ENCODE peak calls at places on chromosomes 2 and 18, in seven cellular contexts. One of them, this sample, is unnamed.

GRCh38 chr2:44929680-44930273 is 11.7 kb upstream of the SIX3 start:
- DNase-seq in GM23338: peak; percentile 82
- DNase-seq in pancreas: no peak
- DNase-seq in H9: peak; percentile 77
- DNase-seq in OCI-LY7: no peak
- DNase-seq in hepatocyte: no peak
- DNase-seq in PC-3: no peak
- DNase-seq in this sample: no peak

GRCh38 chr18:26133652-26134051 is at the start of gene PSMA8:
- DNase-seq in GM23338: peak; percentile 78
- DNase-seq in pancreas: no peak
- DNase-seq in H9: peak; percentile 65
- DNase-seq in OCI-LY7: no peak
- DNase-seq in hepatocyte: peak; percentile 14
- DNase-seq in PC-3: no peak
- DNase-seq in this sample: no peak

GRCh38 chr2:141707486-141707885 is 423.3 kb downstream of the LRP1B start:
- DNase-seq in GM23338: no peak
- DNase-seq in pancreas: no peak
- DNase-seq in H9: no peak
- DNase-seq in OCI-LY7: no peak
- DNase-seq in hepatocyte: no peak
- DNase-seq in PC-3: no peak
- DNase-seq in this sample: no peak

GRCh38 chr2:205435970-205436369 is 246.3 kb upstream of the NRP2 start:
- DNase-seq in GM23338: no peak
- DNase-seq in pancreas: no peak
- DNase-seq in H9: no peak
- DNase-seq in OCI-LY7: no peak
- DNase-seq in hepatocyte: no peak
- DNase-seq in PC-3: peak; percentile 84
- DNase-seq in this sample: no peak

GRCh38 chr2:96118698-96119388 is 2.5 kb upstream of the ADRA2B start:
- DNase-seq in GM23338: no peak
- DNase-seq in pancreas: no peak
- DNase-seq in H9: no peak
- DNase-seq in OCI-LY7: no peak
- DNase-seq in hepatocyte: no peak
- DNase-seq in PC-3: no peak
- DNase-seq in this sample: no peak

GRCh38 chr2:118686364-118686763 is 161.1 kb downstream of the EN1 start:
- DNase-seq in GM23338: no peak
- DNase-seq in pancreas: no peak
- DNase-seq in H9: no peak
- DNase-seq in OCI-LY7: no peak
- DNase-seq in hepatocyte: no peak
- DNase-seq in PC-3: peak; percentile 62
- DNase-seq in this sample: no peak

GRCh38 chr2:10374362-10374943 is 71.7 kb downstream of the HPCAL1 start:
- DNase-seq in GM23338: peak; percentile 32
- DNase-seq in pancreas: no peak
- DNase-seq in H9: peak; percentile 50
- DNase-seq in OCI-LY7: no peak
- DNase-seq in hepatocyte: no peak
- DNase-seq in PC-3: no peak
- DNase-seq in this sample: no peak

GRCh38 chr2:68031546-68032160 is 31.2 kb downstream of the C1D start:
- DNase-seq in GM23338: peak; percentile 68
- DNase-seq in pancreas: no peak
- DNase-seq in H9: no peak
- DNase-seq in OCI-LY7: peak; percentile 70
- DNase-seq in hepatocyte: peak; percentile 63
- DNase-seq in PC-3: peak; percentile 85
- DNase-seq in this sample: no peak

GRCh38 chr2:6864938-6865345 is 765 bp downstream of the CMPK2 start:
- DNase-seq in GM23338: peak; percentile 21
- DNase-seq in pancreas: no peak
- DNase-seq in H9: peak; percentile 41
- DNase-seq in OCI-LY7: no peak
- DNase-seq in hepatocyte: no peak
- DNase-seq in PC-3: no peak
- DNase-seq in this sample: peak; percentile 41

GRCh38 chr2:6866982-6867381 is 1.3 kb upstream of the CMPK2 start:
- DNase-seq in GM23338: no peak
- DNase-seq in pancreas: no peak
- DNase-seq in H9: no peak
- DNase-seq in OCI-LY7: no peak
- DNase-seq in hepatocyte: no peak
- DNase-seq in PC-3: no peak
- DNase-seq in this sample: no peak

GRCh38 chr2:6864251-6864758 is 1.4 kb downstream of the CMPK2 start:
- DNase-seq in GM23338: no peak
- DNase-seq in pancreas: no peak
- DNase-seq in H9: no peak
- DNase-seq in OCI-LY7: no peak
- DNase-seq in hepatocyte: no peak
- DNase-seq in PC-3: no peak
- DNase-seq in this sample: no peak

GRCh38 chr2:6865346-6866238 is at the start of gene CMPK2:
- DNase-seq in GM23338: peak; percentile 84
- DNase-seq in pancreas: peak; percentile 73
- DNase-seq in H9: peak; percentile 61
- DNase-seq in OCI-LY7: peak; percentile 41
- DNase-seq in hepatocyte: peak; percentile 79
- DNase-seq in PC-3: peak; percentile 67
- DNase-seq in this sample: peak; percentile 88

GRCh38 chr2:6866239-6866745 is 585 bp upstream of the CMPK2 start:
- DNase-seq in GM23338: peak; percentile 50
- DNase-seq in pancreas: peak; percentile 25
- DNase-seq in H9: peak; percentile 48
- DNase-seq in OCI-LY7: peak; percentile 19
- DNase-seq in hepatocyte: peak; percentile 66
- DNase-seq in PC-3: peak; percentile 69
- DNase-seq in this sample: no peak
- H3K27ac ChIP-seq in GM23338: no peak overlapping the region
- H3K27ac ChIP-seq in pancreas: peak overlapping the region; percentile 88
- H3K27ac ChIP-seq in H9: no peak overlapping the region
- H3K27ac ChIP-seq in OCI-LY7: no peak overlapping the region
- H3K27ac ChIP-seq in hepatocyte: peak overlapping the region; percentile 72
- H3K27ac ChIP-seq in PC-3: peak overlapping the region; percentile 12
- H3K27ac ChIP-seq in this sample: peak overlapping the region; percentile 90

DNA sequence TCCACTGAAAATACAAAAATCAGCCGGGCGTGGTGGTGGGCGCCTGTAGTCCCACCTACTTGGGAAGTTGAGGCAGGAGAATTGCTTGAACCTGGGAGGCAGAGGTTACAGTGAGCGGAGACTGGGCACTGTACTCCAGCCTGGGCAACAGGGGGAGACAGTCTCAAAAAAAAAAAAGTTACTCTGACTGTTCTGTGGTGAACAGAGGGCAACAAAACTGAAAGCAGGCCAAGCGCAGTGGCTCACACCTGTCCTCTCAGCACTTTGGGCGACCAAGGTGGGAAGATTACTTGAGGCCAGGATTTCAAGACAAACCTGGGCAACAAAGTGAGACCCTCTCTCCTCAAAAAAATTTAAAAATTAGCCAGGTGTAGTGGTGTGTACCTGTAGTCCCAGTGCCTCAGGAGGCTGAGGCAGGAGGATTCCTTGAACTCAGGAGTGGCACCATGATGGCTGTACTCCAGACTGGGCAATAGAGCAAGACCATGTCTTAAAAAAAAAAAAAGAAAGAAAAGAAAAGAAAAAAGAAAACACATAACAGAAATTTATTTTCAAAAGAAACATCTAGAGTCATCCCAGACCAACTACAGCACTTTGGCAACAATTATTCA is 13.6 kb upstream of the RTN4 start:
- DNase-seq in GM23338: no peak
- DNase-seq in pancreas: no peak
- DNase-seq in H9: no peak
- DNase-seq in OCI-LY7: peak; percentile 22
- DNase-seq in hepatocyte: no peak
- DNase-seq in PC-3: no peak
- DNase-seq in this sample: no peak
- TF ChIP-seq CTCF in GM23338: peak; percentile 59
- TF ChIP-seq CTCF in pancreas: no peak
- TF ChIP-seq CTCF in H9: peak; percentile 56
- TF ChIP-seq CTCF in OCI-LY7: peak; percentile 44
- TF ChIP-seq CTCF in hepatocyte: no peak
- TF ChIP-seq CTCF in PC-3: no peak
- TF ChIP-seq CTCF in this sample: no peak

GRCh38 chr2:71559080-71559827 is 105.9 kb downstream of the DYSF start:
- DNase-seq in GM23338: no peak
- DNase-seq in pancreas: no peak
- DNase-seq in H9: no peak
- DNase-seq in OCI-LY7: no peak
- DNase-seq in hepatocyte: no peak
- DNase-seq in PC-3: no peak
- DNase-seq in this sample: no peak
- H3K27ac ChIP-seq in GM23338: no peak overlapping the region
- H3K27ac ChIP-seq in pancreas: peak overlapping the region; percentile 42
- H3K27ac ChIP-seq in H9: no peak overlapping the region
- H3K27ac ChIP-seq in OCI-LY7: no peak overlapping the region
- H3K27ac ChIP-seq in hepatocyte: no peak overlapping the region
- H3K27ac ChIP-seq in PC-3: no peak overlapping the region
- H3K27ac ChIP-seq in this sample: no peak overlapping the region

GRCh38 chr18:41763361-41763760 is 191.7 kb upstream of the PIK3C3 start:
- DNase-seq in GM23338: no peak
- DNase-seq in pancreas: no peak
- DNase-seq in H9: no peak
- DNase-seq in OCI-LY7: no peak
- DNase-seq in hepatocyte: no peak
- DNase-seq in PC-3: no peak
- DNase-seq in this sample: no peak

GRCh38 chr18:41771971-41772370 is 183.1 kb upstream of the PIK3C3 start:
- DNase-seq in GM23338: no peak
- DNase-seq in pancreas: no peak
- DNase-seq in H9: no peak
- DNase-seq in OCI-LY7: no peak
- DNase-seq in hepatocyte: no peak
- DNase-seq in PC-3: no peak
- DNase-seq in this sample: no peak

GRCh38 chr18:41767960-41768359 is 187.1 kb upstream of the PIK3C3 start:
- DNase-seq in GM23338: peak; percentile 29
- DNase-seq in pancreas: no peak
- DNase-seq in H9: no peak
- DNase-seq in OCI-LY7: no peak
- DNase-seq in hepatocyte: peak; percentile 60
- DNase-seq in PC-3: peak; percentile 25
- DNase-seq in this sample: no peak
- TF ChIP-seq CTCF in GM23338: peak; percentile 57
- TF ChIP-seq CTCF in pancreas: no peak
- TF ChIP-seq CTCF in H9: peak; percentile 42
- TF ChIP-seq CTCF in OCI-LY7: no peak
- TF ChIP-seq CTCF in hepatocyte: peak; percentile 46
- TF ChIP-seq CTCF in PC-3: peak; percentile 35
- TF ChIP-seq CTCF in this sample: no peak

GRCh38 chr18:22267225-22267624 is 97.8 kb downstream of the GATA6 start:
- DNase-seq in GM23338: no peak
- DNase-seq in pancreas: no peak
- DNase-seq in H9: no peak
- DNase-seq in OCI-LY7: no peak
- DNase-seq in hepatocyte: no peak
- DNase-seq in PC-3: no peak
- DNase-seq in this sample: no peak
- H3K27ac ChIP-seq in GM23338: no peak overlapping the region
- H3K27ac ChIP-seq in pancreas: no peak overlapping the region
- H3K27ac ChIP-seq in H9: no peak overlapping the region
- H3K27ac ChIP-seq in OCI-LY7: no peak overlapping the region
- H3K27ac ChIP-seq in hepatocyte: peak overlapping the region; percentile 79
- H3K27ac ChIP-seq in PC-3: no peak overlapping the region
- H3K27ac ChIP-seq in this sample: no peak overlapping the region

DNA sequence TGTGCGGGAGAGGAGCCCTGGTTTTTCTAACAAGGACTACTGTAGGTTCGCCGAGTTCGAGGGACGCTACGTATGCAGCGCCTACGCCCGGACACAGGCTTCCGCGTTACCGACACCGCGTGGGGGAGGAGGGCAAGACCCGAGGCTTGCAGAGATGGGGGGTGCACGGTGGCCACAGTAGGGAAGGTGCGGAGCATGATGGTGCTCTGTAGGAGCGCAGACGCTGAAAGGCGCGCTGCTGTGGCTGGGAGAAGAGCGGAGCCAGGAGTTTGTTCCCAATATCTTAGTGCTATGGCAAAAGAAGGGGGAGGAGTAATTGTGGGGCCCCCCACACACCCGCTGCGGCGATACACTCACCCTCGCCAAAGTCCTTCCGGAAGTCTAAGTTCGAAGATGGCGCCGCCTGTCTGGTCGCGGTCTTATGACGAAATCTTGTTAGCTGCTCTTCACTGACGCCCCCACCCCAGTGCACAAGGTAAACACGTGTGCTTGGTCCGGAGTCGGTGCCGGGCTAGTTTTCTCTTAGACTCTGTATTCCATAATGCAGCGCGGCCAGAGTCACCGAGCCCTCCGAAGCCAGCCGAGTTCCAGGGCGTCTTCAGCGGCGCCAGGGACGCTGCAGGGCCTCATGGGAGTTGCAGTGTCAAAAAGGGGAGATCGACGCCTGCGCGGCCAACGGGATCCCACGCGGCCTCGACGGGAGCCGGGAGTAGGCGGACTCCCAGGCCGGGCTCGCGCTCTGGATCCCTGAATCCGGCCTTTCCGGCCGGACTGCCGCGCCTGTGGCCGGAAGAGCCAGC is at the start of gene GTF3C2:
- DNase-seq in GM23338: peak; percentile 100
- DNase-seq in pancreas: peak; percentile 94
- DNase-seq in H9: peak; percentile 96
- DNase-seq in OCI-LY7: peak; percentile 99
- DNase-seq in hepatocyte: peak; percentile 97
- DNase-seq in PC-3: peak; percentile 94
- DNase-seq in this sample: peak; percentile 95
- TF ChIP-seq CTCF in GM23338: no peak
- TF ChIP-seq CTCF in pancreas: no peak
- TF ChIP-seq CTCF in H9: no peak
- TF ChIP-seq CTCF in OCI-LY7: no peak
- TF ChIP-seq CTCF in hepatocyte: no peak
- TF ChIP-seq CTCF in PC-3: no peak
- TF ChIP-seq CTCF in this sample: peak; percentile 9